ENCODE peak calls at places on chromosomes 7 and 10, in six cellular contexts. L is neuronal stem cell, K is IMR-90, D is mesenchymal stem cell, G is H1, S is trophoblast cell. H is an unnamed sample. For H3K9me3, the result is how much of the 10 kb centered on the place peaks cover.

GRCh38 chr7:26507375-26508068 is 215.9 kb downstream of the SNX10 start:
- DNase-seq in L (no peak), K (no peak), D (no peak), G (no peak), S (no peak), H (no peak)

GRCh38 chr7:148772297-148773089 is 73.8 kb downstream of the CUL1 start:
- DNase-seq in L (no peak), K (peak), D (peak), G (no peak), S (peak), H (no peak)

GRCh38 chr10:19719320-19719719 is 96.9 kb upstream of the PLXDC2 start:
- DNase-seq in L (no peak), K (peak), D (peak), G (no peak), S (no peak), H (no peak)

GRCh38 chr10:133401500-133401899 is 7.5 kb downstream of the MTG1 start:
- DNase-seq in L (no peak), K (no peak), D (no peak), G (peak), S (no peak), H (no peak)

GRCh38 chr10:113030453-113030852 is 80.4 kb downstream of the TCF7L2 start:
- DNase-seq in L (no peak), K (peak), D (peak), G (no peak), S (peak), H (no peak)

GRCh38 chr7:132381742-132382472 is 194.4 kb downstream of the PLXNA4 start:
- DNase-seq in L (no peak), K (no peak), D (no peak), G (no peak), S (no peak), H (no peak)

GRCh38 chr10:125155101-125155500 is 5.3 kb downstream of the CTBP2 start:
- DNase-seq in L (peak), K (no peak), D (peak), G (no peak), S (no peak), H (peak)

GRCh38 chr10:17795807-17796596 is 13.1 kb upstream of the MRC1 start:
- DNase-seq in L (no peak), K (no peak), D (no peak), G (no peak), S (no peak), H (no peak)

GRCh38 chr7:24152907-24153513 is 131.0 kb upstream of the NPY start:
- DNase-seq in L (no peak), K (no peak), D (no peak), G (no peak), S (no peak), H (no peak)

GRCh38 chr7:25854608-25855497 is 297.1 kb upstream of the NFE2L3 start:
- DNase-seq in L (peak), K (peak), D (peak), G (no peak), S (peak), H (peak)

GRCh38 chr7:34849163-34849960 is 187.9 kb downstream of the DPY19L1 start:
- DNase-seq in L (no peak), K (no peak), D (no peak), G (no peak), S (peak), H (no peak)

GRCh38 chr10:125116652-125117310 is 43.6 kb downstream of the CTBP2 start:
- DNase-seq in L (no peak), K (no peak), D (no peak), G (no peak), S (no peak), H (no peak)

GRCh38 chr10:89516149-89516832 is 19.1 kb downstream of the SLC16A12 start:
- DNase-seq in L (no peak), K (peak), D (peak), G (no peak), S (peak), H (no peak)

GRCh38 chr10:86971146-86971991 is 3.1 kb downstream of the ADIRF start:
- DNase-seq in L (no peak), K (peak), D (peak), G (peak), S (peak), H (peak)

GRCh38 chr7:88546808-88547207 is 212.7 kb upstream of the ZNF804B start:
- DNase-seq in L (no peak), K (no peak), D (no peak), G (peak), S (peak), H (peak)

GRCh38 chr7:40507166-40507565 is 372.4 kb downstream of the SUGCT start:
- DNase-seq in L (no peak), K (no peak), D (no peak), G (no peak), S (peak), H (no peak)

GRCh38 chr10:77919713-77920108 is 6.8 kb downstream of the DLG5 start:
- DNase-seq in L (no peak), K (peak), D (peak), G (no peak), S (peak), H (no peak)

GRCh38 chr10:7956508-7956907 is 98.0 kb upstream of the GATA3 start:
- DNase-seq in L (no peak), K (peak), D (peak), G (no peak), S (no peak), H (no peak)

GRCh38 chr10:45647118-45647517 is 25.5 kb downstream of the ZFAND4 start:
- DNase-seq in L (no peak), K (no peak), D (no peak), G (no peak), S (no peak), H (no peak)

GRCh38 chr7:787332-788240 is 44.7 kb upstream of the SUN1 start:
- DNase-seq in L (no peak), K (no peak), D (no peak), G (no peak), S (no peak), H (no peak)

GRCh38 chr10:71649631-71650030 is 69.9 kb downstream of the C10orf105 start:
- DNase-seq in L (no peak), K (no peak), D (no peak), G (no peak), S (peak), H (no peak)

GRCh38 chr7:4726051-4726450 is 44.0 kb downstream of the FOXK1 start:
- DNase-seq in L (no peak), K (no peak), D (peak), G (no peak), S (no peak), H (no peak)

GRCh38 chr7:98687331-98687863 is 70.3 kb downstream of the NPTX2 start:
- DNase-seq in L (no peak), K (no peak), D (no peak), G (no peak), S (no peak), H (no peak)

GRCh38 chr7:268991-269390 is 21.0 kb upstream of the FOXL3 start:
- DNase-seq in L (no peak), K (no peak), D (no peak), G (no peak), S (no peak), H (no peak)

GRCh38 chr10:97664282-97664850 is 22.7 kb downstream of the AVPI1 start:
- DNase-seq in L (no peak), K (no peak), D (no peak), G (no peak), S (no peak), H (no peak)

GRCh38 chr7:44561962-44562621 is 11.6 kb downstream of the DDX56 start:
- DNase-seq in L (no peak), K (peak), D (peak), G (no peak), S (peak), H (no peak)

DNA sequence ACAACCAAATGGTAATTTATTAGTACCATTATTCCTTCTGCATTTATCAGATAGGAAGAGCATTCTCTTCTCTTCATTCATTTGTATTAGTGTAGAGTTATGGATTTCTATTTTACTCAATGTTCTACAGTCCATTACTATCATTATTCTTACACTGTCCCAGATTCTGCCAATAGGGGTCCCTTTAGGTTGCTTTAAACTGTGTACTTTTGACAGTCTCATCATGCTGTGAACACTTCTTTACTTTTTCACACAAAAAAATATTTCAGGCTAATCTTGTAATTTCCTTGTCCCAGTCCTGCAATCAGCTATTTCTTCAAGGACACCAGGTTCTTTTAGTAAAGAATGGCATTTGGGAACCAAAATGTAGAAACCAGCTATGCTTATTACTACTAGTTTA is 99.3 kb downstream of the ZNF248 start:
- DNase-seq in L (no peak), K (no peak), D (no peak), G (no peak), S (no peak), H (no peak)
- H3K14ac ChIP-seq in L (no peak), K (no peak), D (no peak), G (no peak), S (no peak), H (no peak)

GRCh38 chr7:87212478-87212877 is 7.1 kb downstream of the TMEM243 start:
- DNase-seq in L (no peak), K (no peak), D (no peak), G (no peak), S (no peak), H (no peak)

GRCh38 chr7:87206361-87206760 is 13.2 kb downstream of the TMEM243 start:
- DNase-seq in L (no peak), K (peak), D (no peak), G (no peak), S (peak), H (no peak)

GRCh38 chr7:87210506-87210905 is 9.0 kb downstream of the TMEM243 start:
- DNase-seq in L (no peak), K (no peak), D (no peak), G (no peak), S (no peak), H (no peak)

GRCh38 chr7:87213252-87213651 is 6.3 kb downstream of the TMEM243 start:
- DNase-seq in L (no peak), K (no peak), D (no peak), G (no peak), S (no peak), H (no peak)

GRCh38 chr7:87209295-87209924 is 10.1 kb downstream of the TMEM243 start:
- DNase-seq in L (no peak), K (no peak), D (no peak), G (no peak), S (no peak), H (no peak)
- H3K9me3 ChIP-seq in L (under half), K (under half), D (under half), G (under half), S (under half), H (under half)

GRCh38 chr10:118800920-118801319 is 46.1 kb upstream of the CACUL1 start:
- DNase-seq in L (no peak), K (no peak), D (no peak), G (no peak), S (peak), H (no peak)
- H3K14ac ChIP-seq in L (no peak), K (no peak), D (no peak), G (no peak), S (no peak), H (no peak)

GRCh38 chr7:18859331-18859730 is 258.1 kb downstream of the TWIST1 start:
- DNase-seq in L (no peak), K (no peak), D (peak), G (no peak), S (no peak), H (no peak)
- H3K9me3 ChIP-seq in L (under half), K (under half), D (under half), G (under half), S (under half), H (under half)

GRCh38 chr7:158008267-158008666 is 579.4 kb downstream of the PTPRN2 start:
- DNase-seq in L (no peak), K (no peak), D (no peak), G (no peak), S (no peak), H (no peak)

GRCh38 chr7:158007697-158008257 is 579.8 kb downstream of the PTPRN2 start:
- DNase-seq in L (no peak), K (no peak), D (no peak), G (no peak), S (no peak), H (no peak)

GRCh38 chr7:158010956-158011698 is 576.5 kb downstream of the PTPRN2 start:
- DNase-seq in L (no peak), K (no peak), D (no peak), G (no peak), S (no peak), H (no peak)

GRCh38 chr7:158011941-158012340 is 575.7 kb downstream of the PTPRN2 start:
- DNase-seq in L (no peak), K (no peak), D (no peak), G (no peak), S (no peak), H (no peak)

GRCh38 chr7:158009886-158010285 is 577.7 kb downstream of the PTPRN2 start:
- DNase-seq in L (no peak), K (no peak), D (no peak), G (no peak), S (no peak), H (no peak)
- H3K14ac ChIP-seq in L (no peak), K (no peak), D (no peak), G (no peak), S (no peak), H (no peak)

GRCh38 chr7:81218480-81219106 is 299.7 kb upstream of the SEMA3C start:
- DNase-seq in L (no peak), K (no peak), D (no peak), G (no peak), S (no peak), H (no peak)
- H3K9me3 ChIP-seq in L (under half), K (under half), D (under half), G (under half), S (under half), H (under half)

DNA sequence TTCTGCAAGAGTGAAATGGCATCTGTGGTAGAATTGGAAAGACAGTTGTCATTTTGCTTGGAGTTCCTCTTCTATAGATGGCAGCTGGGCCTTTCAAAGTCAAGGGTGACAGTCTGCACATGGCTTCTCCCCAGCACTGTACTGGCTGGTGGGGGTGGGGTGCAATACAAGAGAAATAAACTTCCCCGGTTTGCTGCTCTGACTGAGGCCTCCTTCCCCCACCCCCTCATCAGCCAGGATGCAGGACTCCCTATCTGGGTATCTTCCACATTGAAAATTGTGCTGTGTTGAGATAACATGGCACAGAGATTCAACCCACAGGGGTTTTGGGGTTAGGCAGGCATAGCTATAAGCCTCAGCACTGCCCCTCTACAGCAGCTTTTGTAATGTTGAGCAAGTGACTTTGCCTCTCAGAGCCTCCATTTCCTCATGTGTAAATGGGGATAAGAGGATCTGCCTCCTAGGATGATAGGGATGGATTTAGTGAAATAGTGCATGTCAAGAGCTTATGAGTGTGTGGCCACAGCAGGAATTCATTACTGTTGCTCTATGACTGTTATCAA is 85.8 kb upstream of the WDR11 start:
- DNase-seq in L (no peak), K (no peak), D (no peak), G (no peak), S (no peak), H (no peak)
- H3K14ac ChIP-seq in L (no peak), K (no peak), D (no peak), G (no peak), S (no peak), H (no peak)

GRCh38 chr7:64515330-64515729 is 47.5 kb downstream of the ZNF680 start:
- DNase-seq in L (no peak), K (no peak), D (no peak), G (no peak), S (no peak), H (no peak)
- H3K9me3 ChIP-seq in L (half or more), K (under half), D (half or more), G (half or more), S (under half), H (under half)

H was measured in H9.